ENCODE peak calls at places on chromosomes 7 and 10, in eight cellular contexts. B, D, Q, T, S, L, N and H are unnamed samples.

GRCh38 chr7:749121-749520 is 22.0 kb upstream of the PRKAR1B start:
- DNase-seq in B (no peak), D (no peak), Q (no peak), T (no peak), S (no peak), L (no peak), N (no peak), H (no peak)

GRCh38 chr7:137337902-137338301 is 5.6 kb downstream of the PTN start:
- DNase-seq in B (no peak), D (no peak), Q (no peak), T (peak), S (no peak), L (no peak), N (no peak), H (no peak)

GRCh38 chr10:110649652-110650264 is 5.6 kb downstream of the RBM20 start:
- DNase-seq in B (no peak), D (no peak), Q (no peak), T (no peak), S (no peak), L (no peak), N (no peak), H (no peak)

GRCh38 chr10:46270086-46270811 is 16.5 kb upstream of the ANTXRL start:
- DNase-seq in B (no peak), D (no peak), Q (no peak), T (no peak), S (no peak), L (no peak), N (no peak), H (no peak)

GRCh38 chr10:129448539-129448938 is 18.5 kb upstream of the MGMT start:
- DNase-seq in B (no peak), D (no peak), Q (no peak), T (no peak), S (no peak), L (no peak), N (no peak), H (no peak)

GRCh38 chr10:48450233-48450810 is 143.8 kb downstream of the MAPK8 start:
- DNase-seq in B (no peak), D (no peak), Q (no peak), T (no peak), S (no peak), L (no peak), N (no peak), H (no peak)

GRCh38 chr7:69932034-69932628 is 333.9 kb downstream of the AUTS2 start:
- DNase-seq in B (peak), D (no peak), Q (peak), T (peak), S (peak), L (no peak), N (peak), H (no peak)

GRCh38 chr7:43363429-43363894 is 219.4 kb upstream of the STK17A start:
- DNase-seq in B (no peak), D (no peak), Q (no peak), T (no peak), S (no peak), L (no peak), N (no peak), H (no peak)

GRCh38 chr10:20911626-20912025 is 14.5 kb upstream of the NEBL start:
- DNase-seq in B (no peak), D (no peak), Q (no peak), T (no peak), S (no peak), L (no peak), N (no peak), H (no peak)

GRCh38 chr7:42315096-42315495 is 78.1 kb upstream of the GLI3 start:
- DNase-seq in B (no peak), D (no peak), Q (no peak), T (no peak), S (no peak), L (no peak), N (no peak), H (no peak)

GRCh38 chr7:106167439-106168136 is 55.5 kb upstream of the SYPL1 start:
- DNase-seq in B (no peak), D (no peak), Q (no peak), T (no peak), S (no peak), L (no peak), N (no peak), H (no peak)

GRCh38 chr10:73785721-73786511 is 510 bp downstream of the ZSWIM8 start:
- DNase-seq in B (peak), D (peak), Q (no peak), T (peak), S (no peak), L (no peak), N (peak), H (peak)

GRCh38 chr7:13198741-13199140 is 511.3 kb downstream of the ARL4A start:
- DNase-seq in B (no peak), D (no peak), Q (no peak), T (no peak), S (no peak), L (no peak), N (no peak), H (no peak)

GRCh38 chr7:92872701-92873100 is 36.3 kb upstream of the CDK6 start:
- DNase-seq in B (no peak), D (no peak), Q (no peak), T (no peak), S (no peak), L (no peak), N (no peak), H (no peak)

GRCh38 chr10:71868192-71868697 is 17.2 kb upstream of the PSAP start:
- DNase-seq in B (peak), D (no peak), Q (no peak), T (no peak), S (no peak), L (no peak), N (no peak), H (peak)

GRCh38 chr10:98414932-98415709 is at the start of gene PYROXD2:
- DNase-seq in B (peak), D (peak), Q (peak), T (peak), S (peak), L (no peak), N (peak), H (peak)

GRCh38 chr7:4682621-4683042 is 537 bp downstream of the FOXK1 start:
- DNase-seq in B (peak), D (peak), Q (no peak), T (no peak), S (no peak), L (peak), N (peak), H (peak)

GRCh38 chr10:77763453-77764430 is 126.1 kb upstream of the KCNMA1 start:
- DNase-seq in B (no peak), D (no peak), Q (no peak), T (no peak), S (no peak), L (no peak), N (no peak), H (no peak)

GRCh38 chr7:96899108-96899507 is 106.2 kb upstream of the DLX6 start:
- DNase-seq in B (no peak), D (no peak), Q (no peak), T (peak), S (no peak), L (no peak), N (peak), H (no peak)

GRCh38 chr10:26857991-26858706 is 2.6 kb downstream of the ABI1 start:
- DNase-seq in B (no peak), D (no peak), Q (no peak), T (no peak), S (no peak), L (no peak), N (no peak), H (no peak)

GRCh38 chr10:49058341-49059255 is 56.7 kb downstream of the VSTM4 start:
- DNase-seq in B (peak), D (no peak), Q (no peak), T (no peak), S (no peak), L (no peak), N (no peak), H (no peak)

GRCh38 chr10:123117644-123118409 is 17.9 kb upstream of the HMX3 start:
- DNase-seq in B (no peak), D (no peak), Q (no peak), T (no peak), S (no peak), L (no peak), N (no peak), H (no peak)

GRCh38 chr10:116427671-116428070 is at the start of gene PNLIPRP3:
- DNase-seq in B (no peak), D (no peak), Q (no peak), T (no peak), S (no peak), L (no peak), N (no peak), H (no peak)

GRCh38 chr7:33186187-33186586 is 56.8 kb downstream of the BBS9 start:
- DNase-seq in B (no peak), D (no peak), Q (no peak), T (no peak), S (no peak), L (no peak), N (no peak), H (no peak)

GRCh38 chr7:74482629-74483401 is 29.1 kb downstream of the GTF2IRD1 start:
- DNase-seq in B (no peak), D (no peak), Q (peak), T (no peak), S (no peak), L (no peak), N (no peak), H (peak)

GRCh38 chr7:35599642-35600041 is 95.3 kb downstream of the HERPUD2 start:
- DNase-seq in B (no peak), D (no peak), Q (no peak), T (no peak), S (no peak), L (no peak), N (no peak), H (no peak)

GRCh38 chr10:132650611-132651250 is 113.1 kb downstream of the INPP5A start:
- DNase-seq in B (no peak), D (no peak), Q (no peak), T (no peak), S (no peak), L (no peak), N (no peak), H (no peak)

GRCh38 chr7:122412441-122412840 is 107.9 kb upstream of the FEZF1 start:
- DNase-seq in B (no peak), D (no peak), Q (no peak), T (no peak), S (no peak), L (no peak), N (no peak), H (no peak)

GRCh38 chr10:43259248-43259980 is 7.5 kb downstream of the RASGEF1A start:
- DNase-seq in B (no peak), D (no peak), Q (no peak), T (no peak), S (no peak), L (no peak), N (peak), H (no peak)

GRCh38 chr7:3218561-3219225 is 82.4 kb upstream of the SDK1 start:
- DNase-seq in B (no peak), D (no peak), Q (no peak), T (no peak), S (no peak), L (no peak), N (peak), H (no peak)

GRCh38 chr7:102132209-102132752 is 154.4 kb upstream of the SH2B2 start:
- DNase-seq in B (no peak), D (no peak), Q (no peak), T (no peak), S (no peak), L (no peak), N (no peak), H (no peak)

GRCh38 chr7:26850193-26850651 is 14.2 kb downstream of the SKAP2 start:
- DNase-seq in B (no peak), D (no peak), Q (no peak), T (no peak), S (no peak), L (no peak), N (no peak), H (no peak)

GRCh38 chr7:118148930-118149329 is 35.0 kb upstream of the LSM8 start:
- DNase-seq in B (no peak), D (no peak), Q (no peak), T (no peak), S (no peak), L (no peak), N (no peak), H (no peak)

GRCh38 chr7:105677803-105678583 is 96.7 kb upstream of the EFCAB10 start:
- DNase-seq in B (no peak), D (peak), Q (no peak), T (no peak), S (no peak), L (no peak), N (no peak), H (peak)

GRCh38 chr7:34155225-34155908 is 250.0 kb downstream of the BMPER start:
- DNase-seq in B (no peak), D (no peak), Q (peak), T (no peak), S (no peak), L (no peak), N (no peak), H (peak)

GRCh38 chr7:122416316-122416925 is 111.9 kb upstream of the FEZF1 start:
- DNase-seq in B (no peak), D (no peak), Q (no peak), T (no peak), S (no peak), L (no peak), N (no peak), H (no peak)

GRCh38 chr10:69489506-69490090 is 38.3 kb downstream of the TSPAN15 start:
- DNase-seq in B (no peak), D (no peak), Q (no peak), T (no peak), S (no peak), L (no peak), N (no peak), H (no peak)

GRCh38 chr7:28840515-28841125 is 117.5 kb downstream of the TRIL start:
- DNase-seq in B (no peak), D (no peak), Q (no peak), T (peak), S (no peak), L (no peak), N (peak), H (no peak)

GRCh38 chr10:112383325-112383724 is 9.4 kb downstream of the ACSL5 start:
- DNase-seq in B (no peak), D (no peak), Q (no peak), T (no peak), S (no peak), L (no peak), N (no peak), H (no peak)